ENCODE peak calls at places on chromosomes 4 and X, in four cellular contexts. E, O, X and G are unnamed samples. For H3K4me1, the result is how much of the 10 kb centered on the place peaks cover.

GRCh38 chr4:74934016-74934821 is 1.3 kb downstream of the PARM1 start:
- DNase-seq in O (peak), E (peak), X (peak), G (peak)

GRCh38 chr4:498328-498919 is 532 bp downstream of the ZNF721 start:
- DNase-seq in E (no peak), X (peak), O (no peak), G (no peak)

GRCh38 chrX:134520860-134521390 is 61.0 kb downstream of the HPRT1 start:
- DNase-seq in E (peak), O (no peak), X (peak), G (peak)

GRCh38 chrX:79095441-79096338 is 48.8 kb upstream of the GPR174 start:
- DNase-seq in O (no peak), X (no peak), E (no peak), G (no peak)

GRCh38 chr4:157072002-157072401 is 3.9 kb upstream of the GLRB start:
- DNase-seq in O (no peak), E (peak), X (peak), G (no peak)

GRCh38 chr4:87716350-87717041 is 66.4 kb downstream of the DMP1 start:
- DNase-seq in O (no peak), X (no peak), E (peak), G (no peak)

GRCh38 chr4:31655328-31655727 is 935.2 kb downstream of the PCDH7 start:
- DNase-seq in X (peak), O (no peak), E (peak), G (no peak)

GRCh38 chr4:150217192-150217591 is 138.9 kb downstream of the DCLK2 start:
- DNase-seq in E (peak), O (no peak), X (peak), G (peak)

GRCh38 chr4:69977582-69977981 is 12.1 kb upstream of the CSN2 start:
- DNase-seq in X (peak), E (peak), O (no peak), G (no peak)

GRCh38 chrX:65932173-65933084 is 107.5 kb downstream of the VSIG4 start:
- DNase-seq in O (no peak), X (no peak), E (no peak), G (peak)

GRCh38 chr4:16001484-16001858 is 38.5 kb upstream of the FGFBP2 start:
- DNase-seq in X (peak), E (peak), O (peak), G (peak)

GRCh38 chrX:73270753-73271152 is 56.1 kb upstream of the NAP1L2 start:
- DNase-seq in O (no peak), E (no peak), X (no peak), G (no peak)

GRCh38 chr4:1992468-1993168 is 16.2 kb downstream of the NELFA start:
- DNase-seq in X (no peak), E (peak), O (no peak), G (no peak)

GRCh38 chrX:106649523-106650428 is 38.0 kb downstream of the RADX start:
- DNase-seq in X (no peak), E (no peak), O (no peak), G (no peak)

GRCh38 chrX:153515435-153515834 is 2.0 kb upstream of the ATP2B3 start:
- DNase-seq in E (no peak), O (no peak), X (no peak), G (no peak)

GRCh38 chrX:9148626-9149385 is 114.9 kb upstream of the FAM9B start:
- DNase-seq in E (peak), X (peak), O (no peak), G (no peak)

GRCh38 chrX:130173190-130173895 is 1.6 kb downstream of the RAB33A start:
- DNase-seq in E (peak), X (peak), O (no peak), G (no peak)

GRCh38 chrX:118347131-118347530 is 1.2 kb downstream of the WDR44 start:
- DNase-seq in X (peak), E (peak), O (no peak), G (peak)

GRCh38 chr4:184380707-184381106 is 93.6 kb downstream of the IRF2 start:
- DNase-seq in O (no peak), X (no peak), E (no peak), G (no peak)

GRCh38 chr4:183241322-183241640 is 78.8 kb downstream of the CLDN22 start:
- DNase-seq in O (no peak), X (peak), E (peak), G (no peak)

GRCh38 chr4:117477925-117478324 is 392.5 kb upstream of the TRAM1L1 start:
- DNase-seq in E (no peak), O (no peak), X (no peak), G (no peak)

GRCh38 chr4:85898236-85898635 is 423.3 kb downstream of the ARHGAP24 start:
- DNase-seq in E (no peak), O (no peak), X (no peak), G (no peak)

GRCh38 chrX:91122141-91122540 is 312.5 kb upstream of the PABPC5 start:
- DNase-seq in O (no peak), E (no peak), X (no peak), G (peak)

GRCh38 chr4:106971586-106971985 is 64.5 kb downstream of the DKK2 start:
- DNase-seq in O (no peak), E (no peak), X (no peak), G (no peak)

GRCh38 chr4:150491132-150492049 is 90.6 kb upstream of the MAB21L2 start:
- DNase-seq in E (no peak), O (no peak), X (no peak), G (no peak)

GRCh38 chrX:68758671-68759070 is 70.2 kb upstream of the EFNB1 start:
- DNase-seq in O (no peak), E (no peak), X (no peak), G (no peak)

GRCh38 chr4:124708517-124709300 is 3.8 kb downstream of the ANKRD50 start:
- DNase-seq in O (no peak), E (peak), X (no peak), G (no peak)

GRCh38 chrX:15567886-15568616 is 32.7 kb downstream of the ACE2 start:
- DNase-seq in O (no peak), X (peak), E (no peak), G (no peak)

GRCh38 chrX:150334998-150335397 is 28.1 kb upstream of the MAMLD1 start:
- DNase-seq in E (no peak), X (no peak), O (no peak), G (no peak)

GRCh38 chr4:184843984-184844554 is 18.3 kb upstream of the ACSL1 start:
- DNase-seq in X (no peak), O (no peak), E (no peak), G (no peak)

GRCh38 chr4:150164956-150165355 is 86.7 kb downstream of the DCLK2 start:
- DNase-seq in O (no peak), E (no peak), X (peak), G (no peak)

GRCh38 chrX:150547511-150548115 is 20.8 kb upstream of the MTM1 start:
- DNase-seq in O (peak), X (peak), E (peak), G (no peak)

GRCh38 chr4:15238720-15239119 is 189.1 kb upstream of the C1QTNF7 start:
- DNase-seq in O (no peak), X (peak), E (peak), G (peak)

GRCh38 chr4:119593698-119594097 is 34.9 kb downstream of the PDE5A start:
- DNase-seq in X (no peak), E (no peak), O (no peak), G (no peak)

GRCh38 chr4:184330008-184330400 is 112.3 kb upstream of the ENPP6 start:
- DNase-seq in O (peak), X (no peak), E (peak), G (no peak)

GRCh38 chrX:153488231-153488914 is 6.4 kb upstream of the BGN start:
- DNase-seq in O (no peak), E (peak), X (peak), G (no peak)

DNA sequence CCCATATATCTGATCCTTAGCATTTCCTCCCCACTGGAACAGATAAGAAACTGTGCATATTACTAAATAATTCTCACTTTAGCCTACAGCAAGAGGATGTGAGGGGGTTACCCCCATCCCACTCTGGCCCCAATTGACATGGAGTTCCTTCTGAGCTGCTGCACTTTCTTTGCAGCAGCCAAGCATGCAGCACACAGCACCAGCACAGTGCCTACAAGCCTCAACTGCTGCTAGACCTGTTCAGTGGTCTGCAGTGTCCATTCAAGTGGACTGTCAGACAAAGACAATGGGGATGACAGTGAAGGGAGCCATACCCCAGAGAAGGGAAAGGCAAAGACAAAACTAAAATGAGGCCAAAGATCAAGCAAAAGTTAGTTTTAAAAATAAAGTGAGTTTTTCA is 410.8 kb downstream of the HNRNPD start:
- DNase-seq in O (no peak), E (no peak), X (no peak), G (peak)
- H3K4me3 ChIP-seq in O (no peak), E (no peak), X (no peak), G (no peak)

GRCh38 chr4:83221897-83222441 is 62.6 kb downstream of the COQ2 start:
- DNase-seq in E (no peak), X (no peak), O (no peak), G (no peak)
- H3K4me1 ChIP-seq in E (under half), X (under half), O (under half), G (under half)

DNA sequence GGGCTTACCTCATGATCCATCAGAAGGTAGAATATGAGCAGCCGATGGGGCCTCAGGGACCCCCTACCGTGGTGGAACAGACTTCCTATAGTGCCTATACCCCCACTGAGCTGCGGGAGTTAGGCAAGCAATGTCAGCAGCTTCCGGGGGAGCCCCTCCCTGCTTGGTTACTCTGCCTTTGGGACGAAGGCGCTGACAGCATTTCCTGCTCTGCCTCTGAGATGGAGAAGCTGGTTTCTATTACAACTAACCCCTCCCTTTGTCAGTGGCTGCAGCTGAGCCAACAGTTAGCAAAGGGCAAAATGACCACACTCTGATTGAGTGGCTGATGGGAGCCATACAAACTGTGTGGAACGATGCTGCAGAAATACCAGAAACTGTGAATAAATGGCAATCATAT is 430.7 kb downstream of the IDS start:
- DNase-seq in O (no peak), X (no peak), E (peak), G (no peak)
- H3K4me3 ChIP-seq in O (no peak), X (no peak), E (no peak), G (no peak)

GRCh38 chr4:5921578-5921977 is 28.7 kb upstream of the CRMP1 start:
- DNase-seq in E (no peak), X (no peak), O (no peak), G (no peak)
- H3K4me1 ChIP-seq in E (under half), X (under half), O (under half), G (under half)

DNA sequence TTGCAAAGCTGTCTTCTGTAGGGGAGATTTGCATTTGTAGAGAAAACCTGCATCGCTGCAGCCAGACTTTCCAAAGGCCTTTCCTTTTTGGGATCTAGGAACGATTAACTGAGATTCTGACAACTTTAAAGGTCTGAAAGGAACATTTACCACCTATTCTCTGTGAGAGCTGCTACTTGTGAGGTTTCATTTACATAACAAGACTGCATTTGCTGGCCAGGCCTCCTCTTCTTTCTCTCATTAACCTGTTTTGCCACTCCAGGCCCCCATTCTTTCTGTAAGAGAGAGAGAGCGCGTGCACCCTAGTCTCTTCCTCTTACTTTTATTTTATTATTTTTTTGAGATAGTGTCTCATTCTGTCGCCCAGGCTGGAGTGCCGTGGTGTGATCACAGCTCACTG is 31.6 kb downstream of the TMEM31 start:
- DNase-seq in E (no peak), X (no peak), O (no peak), G (peak)
- H3K4me3 ChIP-seq in E (no peak), X (no peak), O (no peak), G (no peak)

GRCh38 chrX:40086569-40087335 is 11.0 kb downstream of the BCOR start:
- DNase-seq in O (no peak), X (no peak), E (peak), G (no peak)

GRCh38 chrX:40088803-40089540 is 8.8 kb downstream of the BCOR start:
- DNase-seq in X (no peak), E (no peak), O (no peak), G (peak)

GRCh38 chrX:40090050-40090804 is 7.5 kb downstream of the BCOR start:
- DNase-seq in O (peak), E (no peak), X (no peak), G (no peak)

GRCh38 chrX:40087574-40088298 is 10.0 kb downstream of the BCOR start:
- DNase-seq in E (no peak), O (no peak), X (no peak), G (no peak)

GRCh38 chrX:40088299-40088625 is 9.5 kb downstream of the BCOR start:
- DNase-seq in O (no peak), E (no peak), X (no peak), G (peak)
- H3K4me1 ChIP-seq in O (half or more), E (under half), X (under half), G (half or more)